ENCODE peak calls at places on chromosomes 11 and 22, in four cellular contexts. One of them, this sample, is unnamed.

GRCh38 chr11:110046759-110047386 is 46.3 kb upstream of the ZC3H12C start:
- DNase-seq in progenitor cell of endocrine pancreas: no peak
- DNase-seq in stimulated activated CD8-positive, alpha-beta memory T cell treated with anti-CD3 and anti-CD28 coated beads, Interleukin-2, amount 100 ng/mL, for 1 hour: no peak
- DNase-seq in pancreas: no peak
- DNase-seq in this sample: no peak

GRCh38 chr11:118618115-118618990 is 10.9 kb downstream of the PHLDB1 start:
- DNase-seq in progenitor cell of endocrine pancreas: no peak
- DNase-seq in stimulated activated CD8-positive, alpha-beta memory T cell treated with anti-CD3 and anti-CD28 coated beads, Interleukin-2, amount 100 ng/mL, for 1 hour: no peak
- DNase-seq in pancreas: no peak
- DNase-seq in this sample: no peak

GRCh38 chr11:47923667-47924066 is 56.7 kb upstream of the PTPRJ start:
- DNase-seq in stimulated activated CD8-positive, alpha-beta memory T cell treated with anti-CD3 and anti-CD28 coated beads, Interleukin-2, amount 100 ng/mL, for 1 hour: no peak
- DNase-seq in progenitor cell of endocrine pancreas: no peak
- DNase-seq in pancreas: no peak
- DNase-seq in this sample: no peak

GRCh38 chr22:47178339-47178738 is 415.9 kb downstream of the TBC1D22A start:
- DNase-seq in progenitor cell of endocrine pancreas: no peak
- DNase-seq in stimulated activated CD8-positive, alpha-beta memory T cell treated with anti-CD3 and anti-CD28 coated beads, Interleukin-2, amount 100 ng/mL, for 1 hour: no peak
- DNase-seq in pancreas: no peak
- DNase-seq in this sample: no peak

GRCh38 chr11:78069465-78069864 is 5.8 kb downstream of the THRSP start:
- DNase-seq in progenitor cell of endocrine pancreas: no peak
- DNase-seq in pancreas: no peak
- DNase-seq in stimulated activated CD8-positive, alpha-beta memory T cell treated with anti-CD3 and anti-CD28 coated beads, Interleukin-2, amount 100 ng/mL, for 1 hour: no peak
- DNase-seq in this sample: no peak

GRCh38 chr11:27777013-27777412 is 76.8 kb upstream of the BDNF start:
- DNase-seq in pancreas: no peak
- DNase-seq in progenitor cell of endocrine pancreas: no peak
- DNase-seq in stimulated activated CD8-positive, alpha-beta memory T cell treated with anti-CD3 and anti-CD28 coated beads, Interleukin-2, amount 100 ng/mL, for 1 hour: no peak
- DNase-seq in this sample: no peak

GRCh38 chr11:116226731-116227130 is 546.1 kb downstream of the BUD13 start:
- DNase-seq in pancreas: no peak
- DNase-seq in stimulated activated CD8-positive, alpha-beta memory T cell treated with anti-CD3 and anti-CD28 coated beads, Interleukin-2, amount 100 ng/mL, for 1 hour: no peak
- DNase-seq in progenitor cell of endocrine pancreas: no peak
- DNase-seq in this sample: no peak

GRCh38 chr22:25495286-25495685 is 69.2 kb upstream of the GRK3 start:
- DNase-seq in progenitor cell of endocrine pancreas: no peak
- DNase-seq in stimulated activated CD8-positive, alpha-beta memory T cell treated with anti-CD3 and anti-CD28 coated beads, Interleukin-2, amount 100 ng/mL, for 1 hour: no peak
- DNase-seq in pancreas: no peak
- DNase-seq in this sample: no peak

GRCh38 chr11:86180415-86180814 is 64.1 kb upstream of the EED start:
- DNase-seq in pancreas: no peak
- DNase-seq in stimulated activated CD8-positive, alpha-beta memory T cell treated with anti-CD3 and anti-CD28 coated beads, Interleukin-2, amount 100 ng/mL, for 1 hour: no peak
- DNase-seq in progenitor cell of endocrine pancreas: no peak
- DNase-seq in this sample: no peak

GRCh38 chr22:45969414-45969799 is 7.6 kb downstream of the WNT7B start:
- DNase-seq in stimulated activated CD8-positive, alpha-beta memory T cell treated with anti-CD3 and anti-CD28 coated beads, Interleukin-2, amount 100 ng/mL, for 1 hour: no peak
- DNase-seq in progenitor cell of endocrine pancreas: no peak
- DNase-seq in pancreas: no peak
- DNase-seq in this sample: no peak

GRCh38 chr22:42322562-42322926 is 52.1 kb upstream of the TCF20 start:
- DNase-seq in pancreas: no peak
- DNase-seq in stimulated activated CD8-positive, alpha-beta memory T cell treated with anti-CD3 and anti-CD28 coated beads, Interleukin-2, amount 100 ng/mL, for 1 hour: no peak
- DNase-seq in progenitor cell of endocrine pancreas: no peak
- DNase-seq in this sample: no peak

GRCh38 chr11:34565417-34566208 is 52.0 kb upstream of the ELF5 start:
- DNase-seq in progenitor cell of endocrine pancreas: no peak
- DNase-seq in stimulated activated CD8-positive, alpha-beta memory T cell treated with anti-CD3 and anti-CD28 coated beads, Interleukin-2, amount 100 ng/mL, for 1 hour: no peak
- DNase-seq in pancreas: no peak
- DNase-seq in this sample: no peak

GRCh38 chr11:128279861-128280260 is 307.5 kb downstream of the ETS1 start:
- DNase-seq in pancreas: no peak
- DNase-seq in progenitor cell of endocrine pancreas: no peak
- DNase-seq in stimulated activated CD8-positive, alpha-beta memory T cell treated with anti-CD3 and anti-CD28 coated beads, Interleukin-2, amount 100 ng/mL, for 1 hour: no peak
- DNase-seq in this sample: no peak